ENCODE peak calls at places on chromosomes 5 and 9, in four cellular contexts. W is foreskin fibroblast, Y is lower lobe of right lung, C is tibial artery. F is an unnamed sample.

GRCh38 chr5:9318031-9318430 is 227.8 kb downstream of the SEMA5A start:
- DNase-seq in C (no peak), W (no peak), Y (no peak), F (no peak)

GRCh38 chr9:34334337-34334824 is 5.0 kb downstream of the NUDT2 start:
- DNase-seq in W (no peak), Y (no peak), C (no peak), F (no peak)

GRCh38 chr5:77133061-77133758 is 46.1 kb upstream of the ZBED3 start:
- DNase-seq in Y (no peak), W (peak), C (peak), F (no peak)

GRCh38 chr5:134099939-134100282 is 14.6 kb upstream of the TCF7 start:
- DNase-seq in Y (no peak), W (no peak), C (no peak), F (no peak)

GRCh38 chr5:168291961-168292782 is 727 bp downstream of the WWC1 start:
- DNase-seq in C (no peak), W (peak), Y (no peak), F (peak)

GRCh38 chr5:95864944-95865504 is 42.5 kb upstream of the GLRX start:
- DNase-seq in C (no peak), W (peak), Y (no peak), F (no peak)

GRCh38 chr9:75414367-75415160 is 326.2 kb downstream of the OSTF1 start:
- DNase-seq in Y (no peak), W (no peak), C (no peak), F (no peak)

GRCh38 chr5:102958481-102959011 is 161.4 kb downstream of the GIN1 start:
- DNase-seq in W (peak), C (no peak), Y (no peak), F (no peak)

GRCh38 chr5:53426517-53426839 is 54.0 kb upstream of the FST start:
- DNase-seq in W (no peak), C (no peak), Y (no peak), F (no peak)

GRCh38 chr5:178667109-178667508 is 40.3 kb upstream of the CLK4 start:
- DNase-seq in W (no peak), Y (no peak), C (no peak), F (no peak)

GRCh38 chr9:20823051-20823450 is 139.0 kb downstream of the FOCAD start:
- DNase-seq in C (no peak), W (peak), Y (no peak), F (no peak)

GRCh38 chr5:152532714-152533113 is 127.6 kb upstream of the NMUR2 start:
- DNase-seq in W (peak), Y (no peak), C (no peak), F (no peak)

GRCh38 chr9:69085523-69086283 is 50.2 kb downstream of the FXN start:
- DNase-seq in W (peak), Y (no peak), C (no peak), F (no peak)

GRCh38 chr5:45410304-45410995 is 285.7 kb downstream of the HCN1 start:
- DNase-seq in Y (no peak), W (no peak), C (no peak), F (no peak)

GRCh38 chr9:136856541-136857141 is 4.5 kb downstream of the MAMDC4 start:
- DNase-seq in C (peak), W (no peak), Y (no peak), F (peak)

GRCh38 chr5:141208478-141208877 is at the start of gene PCDHB12:
- DNase-seq in W (no peak), C (no peak), Y (no peak), F (peak)

GRCh38 chr5:116320486-116320885 is 235.7 kb downstream of the COMMD10 start:
- DNase-seq in Y (no peak), W (peak), C (no peak), F (no peak)

GRCh38 chr5:73640861-73641320 is 14.9 kb downstream of the ARHGEF28 start:
- DNase-seq in W (peak), C (no peak), Y (no peak), F (no peak)

GRCh38 chr9:133269537-133270357 is 5.3 kb downstream of the ABO start:
- DNase-seq in C (no peak), W (no peak), Y (no peak), F (no peak)

GRCh38 chr5:52802272-52803011 is 14.7 kb downstream of the ITGA1 start:
- DNase-seq in W (no peak), Y (no peak), C (no peak), F (no peak)

GRCh38 chr5:55231476-55232193 is 1.8 kb downstream of the CCNO start:
- DNase-seq in C (no peak), Y (peak), W (peak), F (peak)

GRCh38 chr9:5838884-5839571 is 6.1 kb upstream of the ERMP1 start:
- DNase-seq in Y (no peak), C (no peak), W (peak), F (no peak)

GRCh38 chr9:91151014-91151740 is 210.5 kb downstream of the AUH start:
- DNase-seq in W (peak), C (no peak), Y (no peak), F (no peak)

GRCh38 chr9:135479469-135480052 is at the start of gene PPP1R26:
- DNase-seq in W (peak), Y (peak), C (no peak), F (peak)

DNA sequence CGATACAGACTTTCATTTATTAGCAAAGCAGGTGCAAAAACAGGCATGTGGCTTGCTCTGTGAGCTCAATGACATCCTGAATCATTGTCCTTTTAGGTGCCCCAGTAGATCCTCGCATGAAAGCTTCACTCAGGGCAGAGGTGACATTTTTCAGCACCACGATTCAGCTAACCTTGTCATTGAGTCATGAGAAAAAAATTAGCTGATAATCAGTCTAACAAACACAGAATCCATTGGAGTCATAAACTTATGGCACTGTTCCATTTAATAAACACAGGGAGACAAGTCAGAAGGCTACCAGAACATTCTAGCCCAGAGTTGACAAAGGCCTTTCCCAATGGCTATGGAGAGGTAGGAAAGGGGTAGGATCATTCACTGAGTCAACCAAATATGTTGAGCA is 104.8 kb upstream of the RAD23B start:
- DNase-seq in C (no peak), W (peak), Y (no peak), F (no peak)
- TF ChIP-seq CTCF in C (no peak), W (no peak), Y (no peak), F (no peak)

DNA sequence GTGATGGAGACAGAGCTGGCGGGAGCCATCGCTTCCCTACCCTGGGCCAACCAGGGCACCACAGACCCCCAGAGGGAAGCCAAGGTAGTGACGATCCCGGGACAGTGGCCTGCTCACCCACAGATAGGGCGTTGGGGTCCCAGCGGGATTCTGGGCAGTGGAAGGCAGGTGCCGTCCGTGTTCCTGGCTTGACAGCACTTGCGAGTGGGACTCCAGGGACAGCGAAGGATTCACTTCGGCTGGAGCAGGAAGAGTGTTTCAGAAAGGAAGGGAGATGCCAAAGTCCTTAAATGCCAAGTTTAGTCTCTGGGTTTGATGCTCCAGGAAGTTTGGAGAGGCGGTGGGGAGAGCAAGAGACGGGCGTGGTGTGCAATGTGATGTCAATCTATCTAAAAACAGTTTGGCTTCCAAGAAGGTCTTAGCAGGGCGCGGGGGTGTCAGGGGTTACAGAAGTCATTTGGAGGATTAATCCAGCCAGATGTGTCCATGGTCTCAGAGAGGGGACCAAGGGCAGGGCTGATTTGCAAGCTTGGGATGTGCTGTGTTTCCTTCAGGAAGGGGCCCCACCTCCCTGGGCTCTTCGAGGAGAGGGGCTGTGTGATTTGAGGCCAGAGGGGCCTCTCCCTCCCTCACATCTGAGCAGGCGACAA is 74.9 kb downstream of the NTNG2 start:
- DNase-seq in C (no peak), W (no peak), Y (no peak), F (no peak)
- TF ChIP-seq CTCF in C (no peak), W (no peak), Y (peak), F (peak)

GRCh38 chr9:88308831-88309230 is 79.4 kb upstream of the SPIN1 start:
- DNase-seq in W (no peak), C (no peak), Y (no peak), F (no peak)

GRCh38 chr9:88312070-88312469 is 76.2 kb upstream of the SPIN1 start:
- DNase-seq in Y (no peak), C (no peak), W (no peak), F (no peak)

GRCh38 chr9:88312517-88313103 is 75.6 kb upstream of the SPIN1 start:
- DNase-seq in W (no peak), Y (no peak), C (no peak), F (no peak)

GRCh38 chr9:88313364-88314220 is 74.7 kb upstream of the SPIN1 start:
- DNase-seq in W (no peak), Y (no peak), C (no peak), F (no peak)

GRCh38 chr9:88310310-88310980 is 77.8 kb upstream of the SPIN1 start:
- DNase-seq in Y (no peak), C (no peak), W (no peak), F (no peak)
- TF ChIP-seq CTCF in Y (no peak), C (no peak), W (no peak), F (no peak)

DNA sequence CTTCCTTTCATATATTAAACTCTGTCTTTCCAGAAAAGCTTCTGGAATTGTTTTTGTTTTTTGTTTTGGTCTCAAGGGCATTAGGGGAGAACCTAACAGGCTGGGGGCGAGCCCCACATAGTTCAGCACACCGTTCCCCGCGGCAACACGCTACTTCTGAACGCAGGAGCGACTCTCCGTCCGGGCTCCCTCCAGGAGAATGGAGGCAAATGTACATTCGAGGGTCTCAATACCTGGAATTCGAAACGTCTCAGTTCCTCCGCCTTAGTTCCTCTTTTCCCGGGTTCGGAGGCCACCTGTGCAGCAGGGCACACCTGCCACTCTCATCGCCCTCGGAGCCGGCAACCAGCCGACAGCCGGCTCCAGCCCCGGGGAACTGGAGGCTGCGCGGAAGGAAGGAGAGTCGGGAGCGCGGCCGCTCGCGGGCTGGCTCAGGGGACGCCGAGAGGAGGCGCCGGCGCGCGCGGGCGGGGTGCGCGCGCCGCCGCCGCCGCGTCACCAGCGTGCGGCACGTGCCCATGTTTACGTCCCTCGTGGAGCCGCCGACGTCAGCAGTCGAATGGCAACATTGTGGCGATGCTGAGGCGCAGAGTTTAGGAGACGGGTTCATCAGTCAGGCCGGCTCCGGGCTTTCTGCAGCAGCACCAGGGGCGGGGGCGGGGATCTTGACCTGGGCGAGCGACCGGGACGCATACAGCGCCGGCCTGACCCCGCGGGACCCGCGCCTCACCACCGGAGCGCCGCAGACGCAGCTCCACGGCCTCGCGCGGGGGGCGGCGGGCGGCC is at the start of gene JMY:
- DNase-seq in C (peak), W (peak), Y (peak), F (peak)
- TF ChIP-seq CTCF in C (no peak), W (no peak), Y (no peak), F (no peak)

GRCh38 chr5:68261174-68262021 is 45.8 kb downstream of the PIK3R1 start:
- DNase-seq in W (peak), C (no peak), Y (no peak), F (no peak)
- TF ChIP-seq CTCF in W (peak), C (peak), Y (peak), F (no peak)

GRCh38 chr9:129182122-129182521 is 4.1 kb upstream of the IER5L start:
- DNase-seq in Y (no peak), C (no peak), W (no peak), F (no peak)

GRCh38 chr9:129183495-129184308 is 5.6 kb upstream of the IER5L start:
- DNase-seq in Y (no peak), W (peak), C (no peak), F (no peak)

GRCh38 chr9:129181246-129181645 is 3.2 kb upstream of the IER5L start:
- DNase-seq in C (no peak), W (no peak), Y (no peak), F (no peak)

GRCh38 chr9:129184743-129185142 is 6.7 kb upstream of the IER5L start:
- DNase-seq in W (no peak), C (no peak), Y (no peak), F (no peak)

DNA sequence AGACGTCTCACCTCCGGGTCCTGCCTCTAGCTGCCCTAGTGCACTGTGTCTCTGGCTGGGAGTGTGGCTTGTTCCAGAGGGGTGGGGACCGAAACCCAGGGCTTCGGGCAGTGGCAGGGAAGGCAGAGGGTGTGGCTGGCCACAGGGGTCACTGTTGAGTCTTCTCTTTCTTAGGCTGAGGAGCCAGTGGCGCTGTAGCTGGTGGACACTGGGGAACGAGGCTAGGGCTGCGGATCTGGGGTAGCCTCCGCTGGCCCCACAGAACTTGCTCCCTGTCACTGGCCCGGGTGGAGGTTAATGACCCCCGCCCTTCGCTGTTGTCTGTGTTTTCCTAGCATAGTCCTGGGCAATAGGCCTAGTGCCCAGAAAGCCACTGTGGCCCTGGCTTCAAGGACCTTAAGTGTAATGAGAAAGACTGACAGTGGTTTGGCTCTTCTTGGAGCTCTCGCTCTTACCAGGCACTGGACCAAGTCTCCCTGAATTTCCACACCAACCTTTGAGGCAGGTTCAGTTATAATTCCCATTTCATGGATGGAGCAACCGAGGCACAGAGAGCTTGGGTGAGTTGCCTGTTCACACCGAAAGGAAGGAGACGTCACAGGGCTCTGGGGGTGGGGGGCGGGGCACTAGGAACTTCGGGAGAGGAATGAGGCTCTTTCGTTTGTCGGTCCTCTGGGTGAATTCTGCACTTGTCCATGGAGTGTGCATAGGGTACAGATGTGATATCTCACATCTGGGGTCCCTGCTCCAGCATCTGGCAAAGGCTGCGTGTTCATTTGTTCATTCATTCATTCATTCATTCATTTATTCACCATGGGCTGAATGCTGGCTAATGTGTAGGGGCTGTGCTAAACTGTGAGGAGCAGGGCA is 4.8 kb upstream of the IER5L start:
- DNase-seq in C (no peak), W (peak), Y (no peak), F (peak)
- TF ChIP-seq CTCF in C (peak), W (peak), Y (peak), F (peak)

GRCh38 chr5:150034677-150035076 is 34.1 kb downstream of the HMGXB3 start:
- DNase-seq in Y (no peak), C (no peak), W (peak), F (no peak)

GRCh38 chr5:150035139-150035893 is 34.8 kb downstream of the HMGXB3 start:
- DNase-seq in C (no peak), Y (no peak), W (no peak), F (no peak)

GRCh38 chr5:150033334-150033733 is 32.8 kb downstream of the HMGXB3 start:
- DNase-seq in Y (no peak), W (no peak), C (no peak), F (no peak)

GRCh38 chr5:150038547-150038946 is 38.0 kb downstream of the HMGXB3 start:
- DNase-seq in C (no peak), Y (no peak), W (peak), F (no peak)

GRCh38 chr5:150036513-150036912 is 36.0 kb downstream of the HMGXB3 start:
- DNase-seq in Y (no peak), W (peak), C (no peak), F (no peak)
- TF ChIP-seq CTCF in Y (no peak), W (no peak), C (no peak), F (no peak)

F was measured in glutamatergic neuron.